ENCODE peak calls at places on chromosomes 2 and 18, in eight cellular contexts. J is fibroblast of the aortic adventitia, Q is hepatic stellate cell, R is skeletal muscle cell, C is NCI-H2081, V is AG09309, P is HEK293T, Y is fibroblast of lung. K is an unnamed sample.

GRCh38 chr18:51009071-51009470 is 20.9 kb upstream of the SMAD4 start:
- DNase-seq in R (no peak), Y (peak), P (no peak), V (no peak), C (no peak), Q (no peak), J (peak), K (no peak)

GRCh38 chr2:126220336-126220735 is 435.6 kb upstream of the GYPC start:
- DNase-seq in J (no peak), P (no peak), Y (peak), C (no peak), Q (peak), V (no peak), R (peak), K (no peak)

GRCh38 chr18:5653802-5654201 is 110.0 kb upstream of the EPB41L3 start:
- DNase-seq in R (no peak), Y (no peak), C (no peak), V (no peak), Q (no peak), P (no peak), J (no peak), K (no peak)

GRCh38 chr18:53556450-53556849 is 668.0 kb downstream of the MBD2 start:
- DNase-seq in J (no peak), Q (no peak), R (no peak), V (no peak), Y (no peak), P (no peak), C (no peak), K (no peak)

GRCh38 chr2:113173563-113174368 is at the start of gene PSD4:
- DNase-seq in Y (no peak), V (no peak), R (no peak), Q (no peak), J (no peak), C (no peak), P (no peak), K (no peak)

GRCh38 chr2:191638079-191638801 is 39.7 kb upstream of the NABP1 start:
- DNase-seq in V (no peak), C (no peak), J (no peak), R (no peak), P (no peak), Y (peak), Q (no peak), K (peak)

GRCh38 chr2:96315400-96316071 is 9.6 kb upstream of the ITPRIPL1 start:
- DNase-seq in Q (peak), P (no peak), J (peak), V (no peak), Y (peak), C (no peak), R (peak), K (peak)

GRCh38 chr2:9434484-9434883 is 11.0 kb downstream of the CPSF3 start:
- DNase-seq in P (no peak), V (no peak), R (no peak), Q (peak), C (no peak), J (no peak), Y (no peak), K (no peak)

GRCh38 chr2:43131051-43131889 is 95.1 kb downstream of the ZFP36L2 start:
- DNase-seq in Y (peak), V (peak), P (peak), C (peak), R (peak), J (peak), Q (peak), K (peak)

GRCh38 chr18:67310826-67311225 is 205.7 kb downstream of the DSEL start:
- DNase-seq in R (peak), Q (peak), Y (peak), V (no peak), C (no peak), P (no peak), J (peak), K (peak)

GRCh38 chr2:74374509-74375205 is 5.5 kb downstream of the DCTN1 start:
- DNase-seq in C (peak), Q (peak), J (peak), V (no peak), Y (peak), R (peak), P (peak), K (peak)

GRCh38 chr2:163736433-163737168 is 793 bp upstream of the FIGN start:
- DNase-seq in J (peak), C (peak), Q (peak), R (no peak), V (no peak), P (peak), Y (peak), K (peak)

GRCh38 chr2:133568172-133568571 is at the start of gene NCKAP5:
- DNase-seq in V (no peak), J (peak), R (no peak), C (no peak), Y (peak), Q (peak), P (peak), K (peak)

GRCh38 chr2:66874411-66874810 is 439.5 kb downstream of the MEIS1 start:
- DNase-seq in C (no peak), Y (peak), J (peak), R (no peak), V (peak), Q (no peak), P (no peak), K (no peak)

GRCh38 chr2:145597809-145598208 is 1077.9 kb upstream of the ZEB2 start:
- DNase-seq in R (peak), Y (no peak), J (peak), P (no peak), Q (no peak), V (peak), C (no peak), K (no peak)

GRCh38 chr2:52976132-52976949 is 791.3 kb upstream of the CHAC2 start:
- DNase-seq in J (peak), Q (peak), Y (peak), V (no peak), R (no peak), C (no peak), P (peak), K (no peak)

GRCh38 chr2:240783819-240784621 is 36.0 kb downstream of the KIF1A start:
- DNase-seq in P (no peak), J (no peak), Y (no peak), Q (no peak), R (no peak), C (no peak), V (no peak), K (no peak)

GRCh38 chr2:171387052-171387451 is 46.7 kb downstream of the METTL8 start:
- DNase-seq in J (no peak), V (no peak), P (no peak), Y (no peak), Q (no peak), C (no peak), R (no peak), K (no peak)

GRCh38 chr2:61419129-61419528 is 51.8 kb downstream of the USP34 start:
- DNase-seq in J (no peak), V (no peak), R (no peak), Q (no peak), P (no peak), Y (peak), C (no peak), K (no peak)

GRCh38 chr18:39935598-39935997 is 2019.4 kb upstream of the PIK3C3 start:
- DNase-seq in C (no peak), V (no peak), J (no peak), Q (no peak), Y (no peak), R (no peak), P (no peak), K (peak)

GRCh38 chr2:28618221-28619141 is 122.6 kb downstream of the PLB1 start:
- DNase-seq in Y (no peak), Q (no peak), R (no peak), V (no peak), C (no peak), P (no peak), J (no peak), K (no peak)

GRCh38 chr2:113977660-113978523 is 88.0 kb downstream of the ACTR3 start:
- DNase-seq in P (no peak), J (peak), Q (peak), R (no peak), V (no peak), Y (peak), C (peak), K (peak)

GRCh38 chr18:79789901-79790885 is 7.5 kb upstream of the KCNG2 start:
- DNase-seq in J (no peak), R (no peak), C (no peak), V (no peak), Q (no peak), Y (no peak), P (no peak), K (no peak)

GRCh38 chr18:23189099-23189498 is 53.8 kb downstream of the CABLES1 start:
- DNase-seq in Q (no peak), J (no peak), Y (no peak), C (no peak), P (no peak), R (no peak), V (no peak), K (no peak)

GRCh38 chr2:149307014-149307413 is 23.4 kb upstream of the LYPD6 start:
- DNase-seq in V (peak), Y (no peak), R (no peak), J (no peak), P (no peak), Q (no peak), C (no peak), K (no peak)

GRCh38 chr2:57111531-57111930 is 927.7 kb downstream of the CCDC85A start:
- DNase-seq in J (no peak), Y (no peak), Q (no peak), P (no peak), C (no peak), R (no peak), V (no peak), K (no peak)

GRCh38 chr2:39851691-39852110 is 72.6 kb upstream of the THUMPD2 start:
- DNase-seq in J (peak), Q (no peak), V (peak), Y (peak), C (peak), R (peak), P (no peak), K (no peak)

GRCh38 chr2:227862741-227863588 is 8.5 kb upstream of the DAW1 start:
- DNase-seq in C (no peak), Q (peak), R (peak), J (peak), V (peak), Y (peak), P (no peak), K (peak)

GRCh38 chr2:74391209-74391579 is 11.1 kb upstream of the DCTN1 start:
- DNase-seq in Y (peak), P (peak), R (no peak), Q (no peak), C (no peak), V (no peak), J (peak), K (no peak)

GRCh38 chr2:174117951-174118930 is 130.1 kb downstream of the OLA1 start:
- DNase-seq in C (no peak), Y (peak), R (peak), J (peak), P (no peak), V (peak), Q (peak), K (peak)

GRCh38 chr2:174048238-174048637 is 83.1 kb upstream of the SP3 start:
- DNase-seq in Q (no peak), Y (no peak), J (no peak), C (no peak), P (no peak), R (no peak), V (no peak), K (no peak)

GRCh38 chr18:63440897-63441296 is 18.6 kb upstream of the VPS4B start:
- DNase-seq in Q (no peak), P (no peak), C (no peak), J (no peak), V (no peak), R (no peak), Y (no peak), K (no peak)

GRCh38 chr2:39093208-39093898 is 27.5 kb downstream of the SOS1 start:
- DNase-seq in P (no peak), Q (no peak), Y (no peak), J (no peak), V (no peak), R (no peak), C (no peak), K (no peak)

GRCh38 chr18:9960263-9960904 is 46.6 kb downstream of the VAPA start:
- DNase-seq in V (no peak), Y (no peak), C (no peak), Q (no peak), J (no peak), R (no peak), P (no peak), K (no peak)

GRCh38 chr2:159292157-159292556 is 5.7 kb upstream of the WDSUB1 start:
- DNase-seq in Y (no peak), C (no peak), Q (no peak), J (no peak), P (no peak), V (no peak), R (no peak), K (no peak)

GRCh38 chr2:60551241-60552095 is 2.0 kb downstream of the BCL11A start:
- DNase-seq in R (no peak), Y (peak), C (peak), P (peak), Q (no peak), J (no peak), V (no peak), K (peak)

GRCh38 chr18:54626779-54627178 is 35.7 kb downstream of the DYNAP start:
- DNase-seq in C (no peak), J (no peak), P (no peak), R (no peak), V (no peak), Y (no peak), Q (no peak), K (no peak)

GRCh38 chr2:225233234-225233633 is 166.3 kb upstream of the NYAP2 start:
- DNase-seq in J (no peak), R (no peak), V (no peak), Q (peak), C (no peak), Y (peak), P (no peak), K (no peak)